ENCODE peak calls at places on chromosomes 6 and 20, in nine cellular contexts. T is heart left ventricle, X is Panc1, F is foreskin fibroblast, M is epithelial cell of esophagus, N is mucosa of descending colon, S is AG10803, R is astrocyte of the spinal cord, O is brain microvascular endothelial cell. I is an unnamed sample.
A peak's percentile ranks its signal among the peaks of the same experiment; 100 is the strongest.

GRCh38 chr20:63102720-63103375 is 96.1 kb upstream of the BHLHE23 start:
- DNase-seq in X (no peak), M (peak; percentile 25), R (no peak), O (no peak), F (peak; percentile 64), N (peak; percentile 25), T (no peak), S (peak; percentile 42), I (peak; percentile 34)

GRCh38 chr6:106381223-106381622 is 20.7 kb downstream of the CRYBG1 start:
- DNase-seq in S (no peak), R (no peak), M (peak; percentile 68), X (no peak), O (no peak), F (no peak), T (no peak), N (no peak), I (no peak)

GRCh38 chr6:166464418-166465400 is 82.0 kb upstream of the MPC1 start:
- DNase-seq in N (no peak), X (no peak), F (no peak), R (no peak), T (no peak), S (peak; percentile 33), M (no peak), O (no peak), I (no peak)

GRCh38 chr6:150251566-150252186 is 108.8 kb downstream of the PPP1R14C start:
- DNase-seq in R (peak; percentile 25), F (no peak), X (no peak), T (no peak), M (no peak), S (no peak), N (no peak), O (no peak), I (no peak)

GRCh38 chr6:166252601-166253000 is 55.6 kb downstream of the PRR18 start:
- DNase-seq in N (no peak), M (no peak), X (no peak), F (no peak), T (no peak), R (no peak), O (no peak), S (no peak), I (no peak)

GRCh38 chr6:26576929-26577719 is 19.6 kb upstream of the ABT1 start:
- DNase-seq in T (no peak), X (peak; percentile 96), R (peak; percentile 79), O (peak; percentile 89), S (peak; percentile 71), M (peak; percentile 81), N (peak; percentile 39), F (peak; percentile 91), I (peak; percentile 86)

GRCh38 chr6:118377711-118378414 is 170.2 kb upstream of the PLN start:
- DNase-seq in N (no peak), M (no peak), R (no peak), O (no peak), T (peak; percentile 41), F (no peak), S (no peak), X (no peak), I (no peak)

GRCh38 chr20:38260378-38261053 is at the start of gene KIAA1755:
- DNase-seq in N (no peak), T (peak; percentile 40), O (no peak), M (no peak), S (no peak), F (peak; percentile 36), R (peak; percentile 39), X (no peak), I (peak; percentile 41)

GRCh38 chr6:169232507-169232931 is 21.1 kb downstream of the THBS2 start:
- DNase-seq in O (no peak), N (no peak), F (no peak), M (no peak), R (no peak), S (no peak), T (no peak), X (no peak), I (no peak)

GRCh38 chr20:45069261-45069660 is 31.7 kb downstream of the KCNS1 start:
- DNase-seq in S (no peak), M (no peak), N (no peak), T (no peak), X (no peak), R (no peak), F (no peak), O (no peak), I (no peak)

GRCh38 chr6:55033021-55033546 is 141.2 kb upstream of the HCRTR2 start:
- DNase-seq in F (no peak), R (no peak), T (no peak), N (no peak), S (peak; percentile 47), X (no peak), O (no peak), M (no peak), I (no peak)

GRCh38 chr6:17589402-17590116 is 10.5 kb upstream of the FAM8A1 start:
- DNase-seq in O (peak; percentile 82), N (peak; percentile 70), R (peak; percentile 79), X (no peak), M (peak; percentile 96), F (peak; percentile 87), T (no peak), S (peak; percentile 89), I (peak; percentile 88)

GRCh38 chr6:145814035-145814500 is 527 bp downstream of the FBXO30 start:
- DNase-seq in S (peak; percentile 46), F (no peak), N (peak; percentile 43), R (peak; percentile 64), T (peak; percentile 27), O (peak; percentile 23), M (peak; percentile 57), X (peak; percentile 65), I (no peak)

GRCh38 chr6:36627141-36627540 is 33.0 kb downstream of the SRSF3 start:
- DNase-seq in F (no peak), O (no peak), N (no peak), M (no peak), R (no peak), T (no peak), X (no peak), S (no peak), I (no peak)

GRCh38 chr6:36626636-36627035 is 32.5 kb downstream of the SRSF3 start:
- DNase-seq in M (no peak), T (no peak), S (no peak), R (no peak), O (no peak), F (no peak), X (no peak), N (no peak), I (no peak)

GRCh38 chr6:36623547-36624459 is 29.6 kb downstream of the SRSF3 start:
- DNase-seq in N (peak; percentile 97), S (peak; percentile 76), R (peak; percentile 82), M (peak; percentile 83), F (peak; percentile 91), O (peak; percentile 73), T (peak; percentile 87), X (peak; percentile 64), I (peak; percentile 85)

GRCh38 chr6:36624461-36625160 is 30.4 kb downstream of the SRSF3 start:
- DNase-seq in T (no peak), O (no peak), S (no peak), M (no peak), N (no peak), X (no peak), R (no peak), F (no peak), I (no peak)

DNA sequence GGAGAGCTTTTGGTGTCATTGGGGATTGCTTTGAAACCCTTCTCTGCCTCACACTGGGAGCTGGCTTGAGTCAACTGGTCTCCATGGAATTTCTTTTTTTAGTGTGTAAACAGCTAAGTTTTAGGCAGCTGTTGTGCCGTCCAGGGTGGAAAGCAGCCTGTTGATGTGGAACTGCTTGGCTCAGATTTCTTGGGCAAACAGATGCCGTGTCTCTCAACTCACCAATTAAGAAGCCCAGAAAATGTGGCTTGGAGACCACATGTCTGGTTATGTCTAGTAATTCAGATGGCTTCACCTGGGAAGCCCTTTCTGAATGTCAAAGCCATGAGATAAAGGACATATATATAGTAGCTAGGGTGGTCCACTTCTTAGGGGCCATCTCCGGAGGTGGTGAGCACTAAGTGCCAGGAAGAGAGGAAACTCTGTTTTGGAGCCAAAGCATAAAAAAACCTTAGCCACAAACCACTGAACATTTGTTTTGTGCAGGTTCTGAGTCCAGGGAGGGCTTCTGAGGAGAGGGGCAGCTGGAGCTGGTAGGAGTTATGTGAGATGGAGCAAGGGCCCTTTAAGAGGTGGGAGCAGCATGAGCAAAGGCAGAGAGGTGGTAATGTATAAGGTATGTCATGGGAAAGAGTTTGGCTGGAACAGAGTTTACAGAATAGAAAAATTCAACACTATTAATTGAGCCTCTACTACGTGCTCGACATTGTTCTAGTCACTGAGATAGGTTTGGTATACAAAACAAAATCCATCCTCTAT is 31.2 kb downstream of the SRSF3 start:
- DNase-seq in O (peak; percentile 46), N (no peak), S (peak; percentile 89), R (peak; percentile 86), F (peak; percentile 83), M (peak; percentile 27), X (no peak), T (no peak), I (peak; percentile 74)
- H3K4me3 ChIP-seq in O (no peak overlapping the region), N (no peak overlapping the region), S (peak overlapping the region; percentile 44), R (no peak overlapping the region), F (no peak overlapping the region), M (no peak overlapping the region), X (no peak overlapping the region), T (no peak overlapping the region), I (no peak overlapping the region)

DNA sequence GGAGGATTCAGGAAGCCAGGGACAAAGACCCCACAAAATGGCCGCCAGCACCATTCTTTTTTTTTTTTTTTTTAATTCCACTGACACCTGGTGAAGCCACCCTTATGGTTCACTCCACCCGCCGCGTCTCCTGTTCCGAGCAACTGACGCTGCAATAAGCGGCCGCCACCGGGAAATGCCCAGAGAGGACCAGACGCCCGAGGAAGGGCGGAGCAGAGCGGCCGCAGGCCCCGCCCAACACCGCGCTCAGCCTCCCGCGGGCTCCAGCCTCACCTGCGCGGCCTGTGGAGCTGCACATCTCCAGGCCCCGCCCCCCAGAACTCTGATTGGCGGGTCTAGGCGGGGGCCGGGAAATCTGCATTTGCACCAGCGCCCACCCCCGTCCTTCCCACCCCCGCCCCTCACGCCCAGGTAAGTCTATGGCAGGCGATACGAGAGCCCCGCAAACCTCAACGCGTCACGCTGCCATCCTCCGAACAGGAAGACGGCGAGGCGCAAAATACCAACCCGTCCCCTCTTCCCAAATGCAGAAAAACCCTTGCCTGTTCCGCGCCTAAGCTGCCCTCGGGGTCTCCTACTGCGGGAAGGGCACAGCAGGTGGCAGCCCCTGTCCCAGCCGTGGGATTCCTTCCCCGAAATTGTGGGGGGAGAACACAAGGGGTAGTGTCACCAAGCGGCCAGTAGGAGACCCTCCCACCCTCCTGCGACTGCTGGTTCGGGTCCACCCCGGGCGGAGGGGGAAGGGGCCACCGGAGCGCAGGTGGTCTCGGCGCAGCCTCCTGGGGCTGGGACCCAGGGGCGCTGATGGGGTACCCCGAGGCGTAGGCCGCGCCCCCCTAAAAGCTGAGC is 948 bp downstream of the ATP9A start:
- DNase-seq in M (peak; percentile 86), R (no peak), O (no peak), T (peak; percentile 53), X (no peak), S (peak; percentile 20), N (peak; percentile 93), F (peak; percentile 68), I (no peak)
- TF ChIP-seq CTCF in M (peak; percentile 32), R (peak; percentile 40), O (peak; percentile 58), T (peak; percentile 9), X (no peak), S (peak; percentile 51), N (no peak), F (peak; percentile 6), I (peak; percentile 39)

GRCh38 chr6:158910484-158911075 is 89.4 kb downstream of the RSPH3 start:
- DNase-seq in X (no peak), F (no peak), T (no peak), O (no peak), S (no peak), M (peak; percentile 83), N (no peak), R (peak; percentile 8), I (no peak)
- H3K4me3 ChIP-seq in X (peak overlapping the region; percentile 19), F (no peak overlapping the region), T (no peak overlapping the region), O (no peak overlapping the region), S (no peak overlapping the region), M (no peak overlapping the region), N (no peak overlapping the region), R (no peak overlapping the region), I (no peak overlapping the region)

GRCh38 chr20:58850693-58851174 is at the start of gene GNAS-AS1:
- DNase-seq in F (peak; percentile 94), T (peak; percentile 83), S (peak; percentile 92), O (peak; percentile 76), M (peak; percentile 87), R (peak; percentile 89), N (peak; percentile 75), X (no peak), I (peak; percentile 93)
- TF ChIP-seq CTCF in F (no peak), T (no peak), S (peak; percentile 5), O (no peak), M (peak; percentile 4), R (no peak), N (no peak), X (no peak), I (no peak)

I was measured in choroid plexus epithelial cell.